ENCODE peak calls at places on chromosomes 5 and 9, in five cellular contexts. One of them, this sample, is unnamed.
A peak's percentile ranks its signal among the peaks of the same experiment; 100 is the strongest.

GRCh38 chr5:129027260-129027659 is 62.0 kb downstream of the SLC27A6 start:
- DNase-seq in neural progenitor cell: no peak
- DNase-seq in thyroid gland: no peak
- DNase-seq in fibroblast of lung: no peak
- DNase-seq in body of pancreas: no peak
- DNase-seq in this sample: no peak

GRCh38 chr5:125798311-125798710 is 624.9 kb upstream of the GRAMD2B start:
- DNase-seq in fibroblast of lung: peak; percentile 65
- DNase-seq in thyroid gland: no peak
- DNase-seq in neural progenitor cell: peak; percentile 40
- DNase-seq in body of pancreas: no peak
- DNase-seq in this sample: no peak

GRCh38 chr5:119814655-119815054 is 185.3 kb downstream of the FAM170A start:
- DNase-seq in fibroblast of lung: no peak
- DNase-seq in body of pancreas: no peak
- DNase-seq in thyroid gland: no peak
- DNase-seq in neural progenitor cell: no peak
- DNase-seq in this sample: no peak

GRCh38 chr9:121200346-121200745 is 1.3 kb downstream of the RAB14 start:
- DNase-seq in thyroid gland: no peak
- DNase-seq in neural progenitor cell: no peak
- DNase-seq in body of pancreas: no peak
- DNase-seq in fibroblast of lung: no peak
- DNase-seq in this sample: no peak

GRCh38 chr5:150320048-150320555 is 17.4 kb upstream of the ARSI start:
- DNase-seq in fibroblast of lung: peak; percentile 93
- DNase-seq in thyroid gland: peak; percentile 56
- DNase-seq in body of pancreas: peak; percentile 64
- DNase-seq in neural progenitor cell: peak; percentile 53
- DNase-seq in this sample: no peak

GRCh38 chr9:70042461-70043215 is 1.0 kb upstream of the MAMDC2 start:
- DNase-seq in thyroid gland: peak; percentile 32
- DNase-seq in neural progenitor cell: no peak
- DNase-seq in body of pancreas: no peak
- DNase-seq in fibroblast of lung: no peak
- DNase-seq in this sample: no peak

GRCh38 chr5:119614838-119615237 is 14.5 kb upstream of the FAM170A start:
- DNase-seq in fibroblast of lung: no peak
- DNase-seq in thyroid gland: no peak
- DNase-seq in neural progenitor cell: no peak
- DNase-seq in body of pancreas: no peak
- DNase-seq in this sample: no peak

GRCh38 chr5:1294839-1295649 is at the start of gene TERT:
- DNase-seq in thyroid gland: no peak
- DNase-seq in body of pancreas: no peak
- DNase-seq in neural progenitor cell: peak; percentile 78
- DNase-seq in fibroblast of lung: no peak
- DNase-seq in this sample: peak; percentile 94

GRCh38 chr5:69049151-69049550 is 44.7 kb upstream of the SLC30A5 start:
- DNase-seq in neural progenitor cell: no peak
- DNase-seq in fibroblast of lung: no peak
- DNase-seq in body of pancreas: no peak
- DNase-seq in thyroid gland: no peak
- DNase-seq in this sample: no peak

GRCh38 chr5:128349044-128349629 is 188.9 kb downstream of the FBN2 start:
- DNase-seq in neural progenitor cell: no peak
- DNase-seq in body of pancreas: peak; percentile 46
- DNase-seq in thyroid gland: no peak
- DNase-seq in fibroblast of lung: peak; percentile 4
- DNase-seq in this sample: no peak

DNA sequence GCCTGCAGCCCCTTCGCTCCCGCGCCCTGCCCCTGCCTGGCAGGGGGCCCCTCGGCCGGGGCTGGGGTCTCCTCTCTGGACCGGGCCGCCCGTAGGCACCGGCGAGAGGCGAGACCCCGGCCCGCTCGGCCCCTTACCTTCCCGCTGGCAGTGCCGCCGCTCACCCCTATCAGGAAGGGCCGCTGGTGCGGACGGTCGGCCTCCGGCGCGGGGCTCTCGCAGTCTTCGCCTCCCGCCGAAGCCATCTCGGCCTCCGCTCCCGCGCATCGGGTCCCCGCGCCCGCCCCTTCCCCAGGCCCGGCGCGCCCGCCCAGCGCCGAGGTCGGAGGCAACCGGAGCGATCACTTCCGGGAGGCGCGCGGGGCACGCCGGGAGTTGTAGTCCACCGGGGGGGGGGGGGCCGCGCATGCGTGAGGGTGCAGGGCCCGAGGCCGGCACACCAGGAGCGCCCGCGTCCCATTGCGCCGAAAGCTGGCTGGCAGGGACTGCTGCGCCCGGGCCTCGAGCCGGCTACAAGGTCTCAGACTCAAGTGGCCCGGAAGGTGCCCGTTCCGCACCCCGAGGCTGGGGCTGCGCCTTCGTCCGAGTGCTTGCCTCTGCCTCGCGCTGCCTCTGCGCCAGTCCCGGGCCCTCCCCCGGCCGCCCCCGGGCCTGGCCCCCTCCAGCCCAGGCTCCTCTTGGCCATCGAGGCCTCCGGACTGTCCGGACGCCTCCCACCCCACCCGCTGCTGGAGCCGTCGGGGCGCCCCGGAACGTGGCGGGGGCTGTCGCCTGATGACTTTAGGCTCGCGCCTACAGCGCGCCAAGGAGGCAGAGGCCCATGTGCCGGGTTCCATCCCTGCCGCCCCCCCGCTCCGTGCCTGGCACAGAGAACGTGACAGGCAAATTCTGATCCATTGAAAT is at the start of gene UCK1:
- DNase-seq in fibroblast of lung: peak; percentile 79
- DNase-seq in neural progenitor cell: peak; percentile 96
- DNase-seq in thyroid gland: peak; percentile 76
- DNase-seq in body of pancreas: peak; percentile 82
- DNase-seq in this sample: peak; percentile 95
- H3K4me3 ChIP-seq in fibroblast of lung: peak within 1 kb of the TSS; percentile 77
- H3K4me3 ChIP-seq in neural progenitor cell: peak within 1 kb of the TSS; percentile 97
- H3K4me3 ChIP-seq in thyroid gland: peak within 1 kb of the TSS; percentile 98
- H3K4me3 ChIP-seq in body of pancreas: peak within 1 kb of the TSS; percentile 97
- H3K4me3 ChIP-seq in this sample: peak within 1 kb of the TSS; percentile 85

DNA sequence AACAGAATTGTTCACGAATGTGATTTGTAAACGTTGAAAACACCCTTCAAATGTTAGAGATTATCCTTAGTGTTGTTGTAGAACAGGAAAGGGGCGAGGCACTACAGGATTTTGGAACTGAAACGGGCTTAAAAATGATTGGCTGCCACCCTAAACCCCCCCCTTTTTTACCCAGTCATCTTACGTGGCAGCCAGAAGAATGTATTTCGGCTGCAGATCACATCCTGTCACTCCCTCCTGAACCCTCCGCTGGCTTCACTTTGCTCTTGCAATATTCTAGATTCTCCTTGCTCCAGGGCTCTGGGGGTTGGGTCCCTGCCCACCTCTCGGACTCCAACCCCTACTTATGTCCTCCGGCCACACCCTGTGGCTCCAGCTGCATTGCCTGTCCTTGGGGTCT is 13.9 kb upstream of the UNC5A start:
- DNase-seq in body of pancreas: no peak
- DNase-seq in neural progenitor cell: no peak
- DNase-seq in fibroblast of lung: no peak
- DNase-seq in thyroid gland: no peak
- DNase-seq in this sample: no peak
- H3K27me3 ChIP-seq in body of pancreas: peaks cover 9% of the 10 kb centered on the region
- H3K27me3 ChIP-seq in neural progenitor cell: no peaks in the 10 kb centered on the region
- H3K27me3 ChIP-seq in fibroblast of lung: peaks cover 26% of the 10 kb centered on the region
- H3K27me3 ChIP-seq in thyroid gland: no peaks in the 10 kb centered on the region
- H3K27me3 ChIP-seq in this sample: no peaks in the 10 kb centered on the region

DNA sequence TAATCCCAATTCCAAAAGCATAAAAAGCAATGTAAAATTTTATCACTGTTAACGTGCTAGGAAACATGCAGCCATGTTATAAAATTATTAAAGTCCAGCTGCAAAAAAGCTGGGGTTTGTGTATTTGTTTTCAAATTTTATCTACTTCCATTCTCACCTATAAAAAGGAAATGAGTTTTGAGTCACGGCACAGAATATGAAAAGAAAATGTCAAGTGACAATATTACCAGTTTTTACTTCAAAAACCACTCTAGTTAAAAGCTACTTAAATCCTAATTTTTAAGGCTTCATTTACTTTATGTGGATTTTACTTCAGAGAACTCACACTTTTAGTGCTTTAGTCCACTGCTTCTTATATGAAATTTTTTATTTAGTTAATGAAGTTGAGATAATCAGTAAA is 72.7 kb upstream of the IFNE start:
- DNase-seq in neural progenitor cell: no peak
- DNase-seq in body of pancreas: no peak
- DNase-seq in thyroid gland: no peak
- DNase-seq in fibroblast of lung: no peak
- DNase-seq in this sample: no peak
- H3K4me3 ChIP-seq in neural progenitor cell: no peak overlapping the region
- H3K4me3 ChIP-seq in body of pancreas: no peak overlapping the region
- H3K4me3 ChIP-seq in thyroid gland: no peak overlapping the region
- H3K4me3 ChIP-seq in fibroblast of lung: no peak overlapping the region
- H3K4me3 ChIP-seq in this sample: no peak overlapping the region

GRCh38 chr9:27386759-27387158 is 89.8 kb upstream of the EQTN start:
- DNase-seq in neural progenitor cell: no peak
- DNase-seq in thyroid gland: no peak
- DNase-seq in body of pancreas: peak; percentile 74
- DNase-seq in fibroblast of lung: no peak
- DNase-seq in this sample: no peak

GRCh38 chr9:27387722-27388121 is 90.8 kb upstream of the EQTN start:
- DNase-seq in neural progenitor cell: no peak
- DNase-seq in body of pancreas: no peak
- DNase-seq in fibroblast of lung: no peak
- DNase-seq in thyroid gland: no peak
- DNase-seq in this sample: no peak

GRCh38 chr9:27383524-27383923 is 86.6 kb upstream of the EQTN start:
- DNase-seq in body of pancreas: no peak
- DNase-seq in fibroblast of lung: no peak
- DNase-seq in thyroid gland: no peak
- DNase-seq in neural progenitor cell: no peak
- DNase-seq in this sample: no peak

GRCh38 chr9:27384262-27385014 is 87.5 kb upstream of the EQTN start:
- DNase-seq in neural progenitor cell: no peak
- DNase-seq in body of pancreas: no peak
- DNase-seq in thyroid gland: peak; percentile 41
- DNase-seq in fibroblast of lung: no peak
- DNase-seq in this sample: no peak

GRCh38 chr9:27385606-27386005 is 88.7 kb upstream of the EQTN start:
- DNase-seq in fibroblast of lung: no peak
- DNase-seq in body of pancreas: peak; percentile 88
- DNase-seq in thyroid gland: peak; percentile 84
- DNase-seq in neural progenitor cell: no peak
- DNase-seq in this sample: no peak
- H3K27me3 ChIP-seq in fibroblast of lung: no peaks in the 10 kb centered on the region
- H3K27me3 ChIP-seq in body of pancreas: no peaks in the 10 kb centered on the region
- H3K27me3 ChIP-seq in thyroid gland: no peaks in the 10 kb centered on the region
- H3K27me3 ChIP-seq in neural progenitor cell: no peaks in the 10 kb centered on the region
- H3K27me3 ChIP-seq in this sample: no peaks in the 10 kb centered on the region

DNA sequence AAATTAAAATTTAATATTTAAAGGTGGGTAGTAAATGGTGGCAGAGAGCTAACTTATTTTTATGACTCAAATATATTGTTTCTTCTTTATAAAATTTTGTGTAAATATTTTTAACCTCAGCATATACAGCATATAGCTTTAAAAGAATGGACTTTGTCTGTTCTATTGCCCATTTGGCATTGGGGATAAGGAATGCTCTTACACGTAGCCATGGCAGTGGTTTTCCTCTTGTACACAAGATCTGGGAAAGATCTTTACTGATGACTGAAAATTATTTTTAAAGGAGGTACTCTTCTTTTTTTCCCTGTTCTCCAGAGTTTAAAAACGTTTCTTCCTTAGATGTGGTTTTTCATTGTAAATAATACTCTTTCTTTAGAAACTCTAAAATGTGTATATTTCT is 75.0 kb downstream of the PBX3 start:
- DNase-seq in thyroid gland: no peak
- DNase-seq in neural progenitor cell: no peak
- DNase-seq in fibroblast of lung: no peak
- DNase-seq in body of pancreas: no peak
- DNase-seq in this sample: no peak
- H3K4me3 ChIP-seq in thyroid gland: no peak overlapping the region
- H3K4me3 ChIP-seq in neural progenitor cell: no peak overlapping the region
- H3K4me3 ChIP-seq in fibroblast of lung: no peak overlapping the region
- H3K4me3 ChIP-seq in body of pancreas: no peak overlapping the region
- H3K4me3 ChIP-seq in this sample: no peak overlapping the region

This sample was measured in endodermal cell.